ENCODE peak calls at places on chromosome 21, in four cellular contexts. One of them, this sample, is unnamed.

GRCh38 chr21:46295177-46295711 is 9.1 kb downstream of the YBEY start:
- DNase-seq in activated CD8-positive, alpha-beta memory T cell treated with anti-CD3 and anti-CD28 coated beads for 4 hours: no peak
- DNase-seq in GOT3: no peak
- DNase-seq in NCI-H146: peak
- DNase-seq in this sample: no peak

GRCh38 chr21:46401186-46401910 is 57.3 kb upstream of the DIP2A start:
- DNase-seq in GOT3: no peak
- DNase-seq in activated CD8-positive, alpha-beta memory T cell treated with anti-CD3 and anti-CD28 coated beads for 4 hours: no peak
- DNase-seq in NCI-H146: no peak
- DNase-seq in this sample: no peak

GRCh38 chr21:25370311-25370744 is 237.0 kb downstream of the MRPL39 start:
- DNase-seq in GOT3: peak
- DNase-seq in activated CD8-positive, alpha-beta memory T cell treated with anti-CD3 and anti-CD28 coated beads for 4 hours: no peak
- DNase-seq in NCI-H146: no peak
- DNase-seq in this sample: peak

GRCh38 chr21:30434033-30434631 is 4.1 kb downstream of the KRTAP13-4 start:
- DNase-seq in NCI-H146: no peak
- DNase-seq in activated CD8-positive, alpha-beta memory T cell treated with anti-CD3 and anti-CD28 coated beads for 4 hours: no peak
- DNase-seq in GOT3: no peak
- DNase-seq in this sample: peak

GRCh38 chr21:24259241-24259640 is 1348.0 kb downstream of the MRPL39 start:
- DNase-seq in NCI-H146: no peak
- DNase-seq in GOT3: no peak
- DNase-seq in activated CD8-positive, alpha-beta memory T cell treated with anti-CD3 and anti-CD28 coated beads for 4 hours: no peak
- DNase-seq in this sample: no peak

GRCh38 chr21:39119696-39120290 is 63.5 kb downstream of the PSMG1 start:
- DNase-seq in NCI-H146: no peak
- DNase-seq in GOT3: no peak
- DNase-seq in activated CD8-positive, alpha-beta memory T cell treated with anti-CD3 and anti-CD28 coated beads for 4 hours: no peak
- DNase-seq in this sample: no peak

GRCh38 chr21:45125347-45125746 is 51.0 kb downstream of the ADARB1 start:
- DNase-seq in NCI-H146: no peak
- DNase-seq in GOT3: no peak
- DNase-seq in activated CD8-positive, alpha-beta memory T cell treated with anti-CD3 and anti-CD28 coated beads for 4 hours: no peak
- DNase-seq in this sample: no peak

GRCh38 chr21:34509151-34509550 is 2.9 kb downstream of the KCNE1 start:
- DNase-seq in GOT3: no peak
- DNase-seq in NCI-H146: no peak
- DNase-seq in activated CD8-positive, alpha-beta memory T cell treated with anti-CD3 and anti-CD28 coated beads for 4 hours: no peak
- DNase-seq in this sample: peak

GRCh38 chr21:42201615-42202161 is 17.3 kb upstream of the ABCG1 start:
- DNase-seq in activated CD8-positive, alpha-beta memory T cell treated with anti-CD3 and anti-CD28 coated beads for 4 hours: no peak
- DNase-seq in GOT3: no peak
- DNase-seq in NCI-H146: no peak
- DNase-seq in this sample: no peak

GRCh38 chr21:39321424-39321823 is 8.0 kb upstream of the BRWD1 start:
- DNase-seq in NCI-H146: no peak
- DNase-seq in activated CD8-positive, alpha-beta memory T cell treated with anti-CD3 and anti-CD28 coated beads for 4 hours: no peak
- DNase-seq in GOT3: no peak
- DNase-seq in this sample: no peak

GRCh38 chr21:35521293-35521692 is 472.2 kb upstream of the RUNX1 start:
- DNase-seq in NCI-H146: no peak
- DNase-seq in activated CD8-positive, alpha-beta memory T cell treated with anti-CD3 and anti-CD28 coated beads for 4 hours: no peak
- DNase-seq in GOT3: no peak
- DNase-seq in this sample: no peak

GRCh38 chr21:28789571-28789970 is 203.1 kb downstream of the LTN1 start:
- DNase-seq in GOT3: no peak
- DNase-seq in NCI-H146: no peak
- DNase-seq in activated CD8-positive, alpha-beta memory T cell treated with anti-CD3 and anti-CD28 coated beads for 4 hours: no peak
- DNase-seq in this sample: no peak

GRCh38 chr21:37435120-37435519 is 68.5 kb downstream of the DYRK1A start:
- DNase-seq in activated CD8-positive, alpha-beta memory T cell treated with anti-CD3 and anti-CD28 coated beads for 4 hours: no peak
- DNase-seq in NCI-H146: peak
- DNase-seq in GOT3: no peak
- DNase-seq in this sample: peak

GRCh38 chr21:14875704-14876364 is 189.0 kb downstream of the NRIP1 start:
- DNase-seq in NCI-H146: no peak
- DNase-seq in GOT3: no peak
- DNase-seq in activated CD8-positive, alpha-beta memory T cell treated with anti-CD3 and anti-CD28 coated beads for 4 hours: no peak
- DNase-seq in this sample: peak

GRCh38 chr21:15455819-15456462 is 273.8 kb upstream of the USP25 start:
- DNase-seq in NCI-H146: no peak
- DNase-seq in activated CD8-positive, alpha-beta memory T cell treated with anti-CD3 and anti-CD28 coated beads for 4 hours: no peak
- DNase-seq in GOT3: no peak
- DNase-seq in this sample: no peak

GRCh38 chr21:41813226-41813625 is 46.4 kb upstream of the RIPK4 start:
- DNase-seq in GOT3: no peak
- DNase-seq in NCI-H146: no peak
- DNase-seq in activated CD8-positive, alpha-beta memory T cell treated with anti-CD3 and anti-CD28 coated beads for 4 hours: no peak
- DNase-seq in this sample: no peak

GRCh38 chr21:15197696-15198095 is 132.9 kb upstream of the NRIP1 start:
- DNase-seq in NCI-H146: no peak
- DNase-seq in activated CD8-positive, alpha-beta memory T cell treated with anti-CD3 and anti-CD28 coated beads for 4 hours: no peak
- DNase-seq in GOT3: no peak
- DNase-seq in this sample: no peak

GRCh38 chr21:20882462-20883415 is 115.5 kb upstream of the NCAM2 start:
- DNase-seq in activated CD8-positive, alpha-beta memory T cell treated with anti-CD3 and anti-CD28 coated beads for 4 hours: no peak
- DNase-seq in NCI-H146: peak
- DNase-seq in GOT3: no peak
- DNase-seq in this sample: peak

GRCh38 chr21:42761776-42762335 is 108.4 kb downstream of the PDE9A start:
- DNase-seq in GOT3: no peak
- DNase-seq in activated CD8-positive, alpha-beta memory T cell treated with anti-CD3 and anti-CD28 coated beads for 4 hours: no peak
- DNase-seq in NCI-H146: no peak
- DNase-seq in this sample: no peak

GRCh38 chr21:42456457-42456856 is 39.6 kb downstream of the RSPH1 start:
- DNase-seq in NCI-H146: no peak
- DNase-seq in activated CD8-positive, alpha-beta memory T cell treated with anti-CD3 and anti-CD28 coated beads for 4 hours: no peak
- DNase-seq in GOT3: no peak
- DNase-seq in this sample: no peak

GRCh38 chr21:28521932-28522826 is 470.5 kb downstream of the LTN1 start:
- DNase-seq in NCI-H146: peak
- DNase-seq in GOT3: no peak
- DNase-seq in activated CD8-positive, alpha-beta memory T cell treated with anti-CD3 and anti-CD28 coated beads for 4 hours: no peak
- DNase-seq in this sample: peak

This sample was measured in DMS53.